ENCODE peak calls at places on chromosomes 13 and 19, in eight cellular contexts. M is IMR-90, L is esophagus squamous epithelium, B is uterus, T is AG04450, W is tibial nerve, F is lower lobe of right lung, C is thoracic aorta. K is an unnamed sample.

GRCh38 chr19:690203-690602 is 5.0 kb downstream of the PRSS57 start:
- DNase-seq in T (no peak), B (no peak), M (no peak), L (no peak), C (no peak), W (no peak), F (no peak), K (no peak)

GRCh38 chr19:46355234-46355990 is 8.5 kb downstream of the PPP5C start:
- DNase-seq in M (no peak), B (no peak), W (no peak), F (no peak), C (no peak), L (no peak), T (no peak), K (no peak)

GRCh38 chr13:99948907-99949656 is 22.5 kb downstream of the ZIC5 start:
- DNase-seq in F (no peak), C (no peak), T (no peak), B (no peak), L (no peak), W (no peak), M (no peak), K (no peak)

GRCh38 chr13:35534343-35534742 is 57.9 kb upstream of the MAB21L1 start:
- DNase-seq in B (no peak), F (no peak), W (no peak), L (no peak), T (no peak), C (no peak), M (no peak), K (no peak)

GRCh38 chr13:98984118-98984517 is 6.3 kb upstream of the DOCK9 start:
- DNase-seq in C (no peak), F (no peak), W (no peak), L (no peak), M (no peak), T (no peak), B (no peak), K (no peak)

GRCh38 chr19:19719798-19720197 is 13.1 kb downstream of the ZNF14 start:
- DNase-seq in T (no peak), W (no peak), B (no peak), M (no peak), L (no peak), F (no peak), C (no peak), K (no peak)

GRCh38 chr13:35866801-35867200 is 264.4 kb downstream of the DCLK1 start:
- DNase-seq in C (no peak), M (no peak), T (no peak), F (no peak), B (no peak), L (no peak), W (no peak), K (no peak)

GRCh38 chr19:34678085-34678412 is 571 bp downstream of the ZNF302 start:
- DNase-seq in C (no peak), L (no peak), W (no peak), T (no peak), M (no peak), F (no peak), B (no peak), K (no peak)

GRCh38 chr19:39082745-39083598 is 1.2 kb upstream of the ACP7 start:
- DNase-seq in L (no peak), F (no peak), M (no peak), W (no peak), T (no peak), B (no peak), C (no peak), K (no peak)

GRCh38 chr13:38366954-38367645 is 17.4 kb downstream of the UFM1 start:
- DNase-seq in L (no peak), W (no peak), C (no peak), M (peak; percentile 21), B (no peak), F (no peak), T (no peak), K (no peak)

GRCh38 chr13:42405665-42406390 is 133.9 kb downstream of the AKAP11 start:
- DNase-seq in T (no peak), B (no peak), W (no peak), C (no peak), M (peak; percentile 8), F (no peak), L (no peak), K (peak; percentile 1)

DNA sequence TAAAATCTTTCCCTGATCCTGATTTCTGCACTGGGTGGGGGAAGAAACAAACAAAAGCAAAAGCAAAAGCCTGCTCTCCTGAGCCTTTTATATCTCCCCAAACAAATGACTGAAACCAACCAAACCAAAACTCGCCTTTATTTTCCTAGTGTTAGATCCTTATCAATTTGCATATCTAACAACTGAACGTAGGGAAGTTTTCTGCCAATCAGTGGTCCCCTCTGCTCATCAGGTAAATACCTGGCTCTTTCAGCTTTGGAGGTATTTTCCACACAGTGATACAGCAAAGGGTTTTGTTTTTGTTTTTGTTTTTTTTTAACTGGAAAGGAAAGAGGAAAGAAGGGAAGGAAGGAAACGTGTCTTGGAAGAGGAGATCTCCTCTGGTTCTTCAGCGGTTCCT is 3.3 kb downstream of the AMER2 start:
- DNase-seq in W (no peak), T (no peak), F (no peak), L (no peak), C (no peak), M (no peak), B (no peak), K (no peak)
- H3K27ac ChIP-seq in W (no peak overlapping the region), T (no peak overlapping the region), F (no peak overlapping the region), L (no peak overlapping the region), C (no peak overlapping the region), M (no peak overlapping the region), B (no peak overlapping the region), K (peak overlapping the region; percentile 100)

GRCh38 chr19:2547721-2548120 is 71.8 kb downstream of the GADD45B start:
- DNase-seq in M (no peak), C (no peak), W (no peak), F (peak; percentile 40), B (no peak), T (no peak), L (no peak), K (no peak)

GRCh38 chr19:2548966-2549365 is 73.0 kb downstream of the GADD45B start:
- DNase-seq in F (peak; percentile 39), C (no peak), T (no peak), B (no peak), W (no peak), L (no peak), M (no peak), K (no peak)

GRCh38 chr19:2547033-2547680 is 71.2 kb downstream of the GADD45B start:
- DNase-seq in B (no peak), F (peak; percentile 37), L (no peak), W (no peak), M (no peak), T (no peak), C (no peak), K (no peak)

GRCh38 chr19:2544576-2545415 is 68.9 kb downstream of the GADD45B start:
- DNase-seq in L (no peak), M (no peak), W (no peak), F (peak; percentile 41), T (no peak), B (no peak), C (no peak), K (no peak)

DNA sequence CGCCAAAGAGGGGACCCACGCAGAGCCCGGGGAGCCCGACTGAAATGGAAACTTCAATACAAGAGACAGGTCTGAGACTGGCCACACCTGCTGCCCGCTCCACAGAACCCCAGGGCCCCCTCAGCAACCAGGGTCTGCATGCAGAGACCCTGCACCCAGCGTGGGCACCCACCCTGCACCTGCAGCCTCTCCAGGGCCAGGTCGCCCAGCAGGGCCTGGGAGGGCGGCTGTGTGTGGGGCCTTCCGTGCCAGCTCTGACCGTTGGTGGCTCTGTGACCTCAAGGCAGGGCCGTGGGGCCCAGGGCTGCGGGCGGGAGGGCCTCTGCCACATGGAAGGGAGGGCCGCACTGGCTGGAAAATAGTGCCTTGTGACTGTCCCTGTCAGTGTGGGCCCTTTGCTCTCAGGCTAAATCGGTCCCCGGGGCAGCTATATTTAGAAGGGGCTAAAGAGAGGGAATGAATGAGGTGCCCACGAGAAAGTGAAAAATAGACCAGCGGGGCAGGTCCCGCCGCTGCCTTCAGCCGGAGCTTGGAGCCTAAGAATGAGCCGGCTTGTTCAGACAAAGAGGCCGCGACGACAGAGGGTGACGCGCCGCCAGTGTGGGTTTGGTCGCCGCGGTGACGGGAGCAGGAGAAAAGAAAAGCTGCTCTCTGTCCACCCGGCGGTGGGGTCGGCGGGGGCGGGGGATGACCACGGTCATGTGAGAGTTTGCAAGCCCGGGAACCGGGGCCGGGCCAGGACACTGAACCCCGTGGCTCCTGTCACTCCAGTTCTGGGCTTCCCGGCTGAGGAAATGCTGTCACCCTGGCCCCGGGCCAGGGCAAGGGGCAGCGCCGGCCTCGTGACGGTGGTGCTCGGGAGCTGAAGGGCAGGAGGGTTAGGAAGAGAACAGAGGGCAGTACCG is 70.5 kb downstream of the GADD45B start:
- DNase-seq in W (peak; percentile 70), M (no peak), T (no peak), L (no peak), B (peak; percentile 60), C (peak; percentile 85), F (peak; percentile 93), K (peak; percentile 94)
- H3K27ac ChIP-seq in W (peak overlapping the region; percentile 84), M (no peak overlapping the region), T (no peak overlapping the region), L (peak overlapping the region; percentile 91), B (peak overlapping the region; percentile 65), C (peak overlapping the region; percentile 94), F (peak overlapping the region; percentile 87), K (peak overlapping the region; percentile 98)

GRCh38 chr19:44615529-44616247 is 2.3 kb downstream of the IGSF23 start:
- DNase-seq in T (no peak), L (no peak), M (no peak), W (no peak), C (no peak), F (no peak), B (no peak), K (no peak)

GRCh38 chr19:44617481-44617880 is 4.1 kb downstream of the IGSF23 start:
- DNase-seq in T (no peak), L (no peak), M (no peak), W (no peak), C (no peak), B (no peak), F (no peak), K (no peak)

GRCh38 chr19:44613295-44614168 is at the start of gene IGSF23:
- DNase-seq in W (no peak), F (no peak), C (no peak), B (no peak), M (no peak), L (no peak), T (no peak), K (no peak)

GRCh38 chr19:44611812-44612295 is 1.5 kb upstream of the IGSF23 start:
- DNase-seq in B (no peak), M (no peak), F (peak; percentile 61), C (no peak), T (no peak), L (no peak), W (no peak), K (no peak)

GRCh38 chr19:44614313-44614712 is 950 bp downstream of the IGSF23 start:
- DNase-seq in L (no peak), T (no peak), F (no peak), M (no peak), B (no peak), C (no peak), W (no peak), K (no peak)
- H3K27ac ChIP-seq in L (no peak overlapping the region), T (no peak overlapping the region), F (no peak overlapping the region), M (no peak overlapping the region), B (no peak overlapping the region), C (no peak overlapping the region), W (no peak overlapping the region), K (no peak overlapping the region)

GRCh38 chr19:15923702-15924101 is 10.6 kb downstream of the CYP4F11 start:
- DNase-seq in B (no peak), W (no peak), M (no peak), L (no peak), F (no peak), T (no peak), C (no peak), K (no peak)

GRCh38 chr19:15926484-15926883 is 7.8 kb downstream of the CYP4F11 start:
- DNase-seq in F (no peak), C (no peak), L (no peak), W (no peak), B (no peak), M (no peak), T (no peak), K (no peak)

GRCh38 chr19:15928321-15928720 is 6.0 kb downstream of the CYP4F11 start:
- DNase-seq in L (no peak), M (no peak), W (no peak), F (no peak), B (no peak), C (no peak), T (no peak), K (no peak)
- H3K27ac ChIP-seq in L (no peak overlapping the region), M (no peak overlapping the region), W (no peak overlapping the region), F (no peak overlapping the region), B (no peak overlapping the region), C (no peak overlapping the region), T (no peak overlapping the region), K (no peak overlapping the region)